ENCODE peak calls at places on chromosomes 1 and 21, in ten cellular contexts. L is colonic mucosa; Y is RWPE1; X is CD8-positive, alpha-beta T cell; A is suprapubic skin; U is glutamatergic neuron; F is prostate gland; B is psoas muscle; S is GM12865; I is bronchial epithelial cell. G is an unnamed sample.
A peak's percentile ranks its signal among the peaks of the same experiment; 100 is the strongest.

GRCh38 chr1:230327892-230328284 is 98.2 kb downstream of the PGBD5 start:
- DNase-seq in L (no peak), I (no peak), X (no peak), Y (peak; percentile 65), U (no peak), S (peak; percentile 53), B (no peak), F (no peak), A (no peak), G (peak; percentile 66)

GRCh38 chr1:177274687-177275211 is 104.0 kb downstream of the BRINP2 start:
- DNase-seq in U (no peak), Y (no peak), L (no peak), F (peak; percentile 33), A (no peak), B (peak; percentile 26), X (no peak), S (no peak), I (no peak), G (no peak)

GRCh38 chr1:228308628-228309547 is 97.7 kb downstream of the TRIM11 start:
- DNase-seq in Y (no peak), F (no peak), I (no peak), U (no peak), A (no peak), L (no peak), B (no peak), X (no peak), S (no peak), G (peak; percentile 31)

GRCh38 chr21:41928621-41929220 is 25.1 kb downstream of the C2CD2 start:
- DNase-seq in I (no peak), S (peak; percentile 90), X (no peak), A (no peak), U (no peak), Y (no peak), F (no peak), L (no peak), B (no peak), G (peak; percentile 72)

GRCh38 chr1:151820940-151821339 is 10.7 kb downstream of the RORC start:
- DNase-seq in F (no peak), Y (no peak), S (no peak), X (no peak), B (peak; percentile 33), A (no peak), L (no peak), I (no peak), U (no peak), G (no peak)

GRCh38 chr1:213295860-213296259 is 244.8 kb downstream of the RPS6KC1 start:
- DNase-seq in Y (no peak), I (no peak), X (no peak), S (no peak), A (no peak), U (no peak), L (no peak), B (no peak), F (no peak), G (no peak)

GRCh38 chr1:116504308-116505156 is 66.3 kb downstream of the CD58 start:
- DNase-seq in Y (peak; percentile 55), F (peak; percentile 23), U (no peak), L (no peak), B (peak; percentile 58), I (peak; percentile 80), X (peak; percentile 94), S (peak; percentile 96), A (no peak), G (peak; percentile 86)

GRCh38 chr1:59747469-59748014 is 67.2 kb upstream of the HOOK1 start:
- DNase-seq in Y (no peak), A (no peak), B (no peak), I (no peak), U (no peak), F (no peak), X (no peak), L (no peak), S (no peak), G (no peak)

GRCh38 chr21:37364722-37365121 is 1.9 kb upstream of the DYRK1A start:
- DNase-seq in U (no peak), X (no peak), B (no peak), Y (no peak), I (no peak), F (no peak), A (no peak), S (no peak), L (no peak), G (no peak)

GRCh38 chr1:43803646-43804045 is 96.3 kb downstream of the ST3GAL3 start:
- DNase-seq in A (no peak), F (no peak), B (no peak), U (no peak), L (no peak), S (no peak), Y (no peak), X (no peak), I (no peak), G (no peak)

GRCh38 chr1:14909920-14910466 is 243.6 kb upstream of the TMEM51 start:
- DNase-seq in I (no peak), A (no peak), U (no peak), L (no peak), X (no peak), B (no peak), F (no peak), Y (no peak), S (no peak), G (no peak)

GRCh38 chr1:160622885-160623633 is 23.8 kb downstream of the SLAMF1 start:
- DNase-seq in S (peak; percentile 69), L (no peak), U (no peak), Y (no peak), B (no peak), X (no peak), F (no peak), I (no peak), A (no peak), G (no peak)

GRCh38 chr1:202577381-202577780 is 132.9 kb downstream of the SYT2 start:
- DNase-seq in A (no peak), S (no peak), U (no peak), I (peak; percentile 63), Y (no peak), X (no peak), B (no peak), F (no peak), L (no peak), G (no peak)

GRCh38 chr1:226471467-226471866 is 63.6 kb upstream of the PARP1 start:
- DNase-seq in Y (no peak), S (no peak), B (no peak), U (no peak), X (no peak), L (no peak), I (no peak), A (no peak), F (no peak), G (no peak)

GRCh38 chr1:90964444-90965035 is 57.3 kb downstream of the ZNF644 start:
- DNase-seq in B (no peak), S (no peak), I (peak; percentile 40), U (no peak), L (no peak), A (no peak), X (no peak), F (no peak), Y (no peak), G (no peak)
- TF ChIP-seq CTCF in B (peak; percentile 51), S (peak; percentile 4), I (no peak), U (no peak), L (no peak), A (no peak), X (no peak), F (peak; percentile 28), Y (peak; percentile 54), G (peak; percentile 7)

GRCh38 chr1:181493145-181493544 is 9.8 kb downstream of the CACNA1E start:
- DNase-seq in F (no peak), X (no peak), Y (no peak), U (no peak), S (no peak), L (no peak), A (no peak), I (no peak), B (no peak), G (no peak)
- TF ChIP-seq CTCF in F (no peak), X (no peak), Y (no peak), U (no peak), S (no peak), L (no peak), A (no peak), I (no peak), B (no peak), G (no peak)

GRCh38 chr1:36223996-36224536 is at the start of gene THRAP3:
- DNase-seq in F (peak; percentile 100), B (peak; percentile 99), I (peak; percentile 97), Y (peak; percentile 98), S (peak; percentile 100), A (peak; percentile 100), U (peak; percentile 99), X (peak; percentile 100), L (peak; percentile 99), G (peak; percentile 97)

GRCh38 chr1:36225298-36225899 is 1.2 kb downstream of the THRAP3 start:
- DNase-seq in A (no peak), B (no peak), F (no peak), X (no peak), Y (no peak), L (no peak), I (no peak), S (no peak), U (no peak), G (no peak)

GRCh38 chr1:36222481-36223372 is 1.5 kb upstream of the THRAP3 start:
- DNase-seq in U (no peak), F (no peak), S (no peak), L (no peak), Y (no peak), I (no peak), B (no peak), X (no peak), A (peak; percentile 66), G (no peak)

GRCh38 chr1:36223373-36223995 is 759 bp upstream of the THRAP3 start:
- DNase-seq in X (peak; percentile 54), Y (no peak), S (peak; percentile 85), B (no peak), F (peak; percentile 45), A (peak; percentile 47), U (no peak), I (peak; percentile 45), L (peak; percentile 48), G (peak; percentile 76)

DNA sequence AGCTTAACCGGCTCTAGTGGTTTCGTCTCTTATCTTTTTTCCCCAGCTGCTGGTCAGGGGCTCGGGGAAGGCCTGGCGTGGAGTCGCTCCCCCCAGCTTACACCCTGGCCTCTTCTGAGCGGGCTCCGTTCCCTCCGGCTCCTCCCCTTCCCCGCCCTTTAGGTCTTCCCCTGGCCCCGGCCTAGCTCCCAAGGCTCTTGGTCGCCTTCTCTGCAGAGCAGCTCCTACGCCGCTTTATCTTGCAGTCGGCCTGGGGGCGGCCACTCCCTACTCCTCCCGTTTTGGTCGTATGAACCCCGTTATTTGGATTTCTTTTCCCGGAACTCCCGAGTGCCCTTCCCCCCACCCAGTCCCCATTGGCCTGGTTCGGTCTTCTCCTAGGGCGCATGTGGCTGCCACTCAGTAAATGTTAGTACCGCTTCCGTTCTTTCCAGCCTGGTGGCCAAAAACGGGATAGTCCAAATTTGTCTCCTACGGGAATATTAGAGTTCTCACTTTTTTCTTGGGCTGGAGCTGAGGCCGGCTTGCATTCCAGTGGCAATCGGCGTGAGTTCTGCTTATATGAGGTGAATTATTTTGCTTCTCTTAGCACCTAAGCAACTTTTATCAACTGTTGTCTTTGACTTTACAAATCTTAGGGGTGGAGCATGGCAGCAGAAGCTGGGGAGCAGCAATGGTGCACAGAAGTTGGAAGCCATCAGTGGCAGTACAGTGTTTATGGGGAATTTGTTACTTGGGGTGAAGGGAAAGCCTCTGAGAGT is 474 bp downstream of the THRAP3 start:
- DNase-seq in L (peak; percentile 84), X (no peak), A (peak; percentile 92), I (peak; percentile 76), B (peak; percentile 79), Y (peak; percentile 91), U (peak; percentile 77), S (no peak), F (no peak), G (peak; percentile 86)
- TF ChIP-seq CTCF in L (no peak), X (no peak), A (peak; percentile 55), I (peak; percentile 43), B (peak; percentile 49), Y (peak; percentile 19), U (peak; percentile 79), S (peak; percentile 24), F (peak; percentile 59), G (no peak)

GRCh38 chr1:162369571-162369970 is 7.1 kb downstream of the SPATA46 start:
- DNase-seq in F (no peak), B (no peak), S (no peak), Y (no peak), X (no peak), A (no peak), L (no peak), I (no peak), U (no peak), G (no peak)
- TF ChIP-seq CTCF in F (no peak), B (no peak), S (no peak), Y (no peak), X (no peak), A (no peak), L (no peak), I (no peak), U (no peak), G (no peak)

G was measured in GM13976.